ENCODE peak calls at places on chromosomes 12 and 14, in eight cellular contexts. N is HCT116, T is bronchial epithelial cell, L is HEK293T, U is glomerular endothelial cell, G is cardiac muscle cell, Q is iPS DF 19.7, H is C1 segment of cervical spinal cord. A is an unnamed sample.

GRCh38 chr14:99516156-99517045 is 35.2 kb downstream of the CCNK start:
- DNase-seq in U (no peak), N (no peak), T (no peak), H (no peak), Q (no peak), G (no peak), L (no peak), A (no peak)

GRCh38 chr12:78290606-78291345 is 460.1 kb downstream of the NAV3 start:
- DNase-seq in U (no peak), H (no peak), T (peak; percentile 85), Q (no peak), N (no peak), L (no peak), G (peak; percentile 83), A (no peak)

GRCh38 chr12:52059582-52060497 is 8.6 kb downstream of the NR4A1 start:
- DNase-seq in G (peak; percentile 27), L (no peak), U (no peak), N (peak; percentile 63), T (peak; percentile 21), Q (no peak), H (no peak), A (peak; percentile 53)

GRCh38 chr14:34693228-34693939 is 21.0 kb downstream of the CFL2 start:
- DNase-seq in H (no peak), T (peak; percentile 42), G (peak; percentile 21), N (peak; percentile 37), U (no peak), Q (peak; percentile 78), L (no peak), A (no peak)

GRCh38 chr12:2163172-2163927 is 110.6 kb downstream of the CACNA1C start:
- DNase-seq in T (no peak), Q (no peak), G (peak; percentile 98), H (peak; percentile 41), N (no peak), U (no peak), L (no peak), A (no peak)

GRCh38 chr12:85007836-85008235 is 28.2 kb downstream of the TSPAN19 start:
- DNase-seq in Q (no peak), T (peak; percentile 8), N (no peak), L (no peak), H (no peak), U (no peak), G (peak; percentile 61), A (no peak)

GRCh38 chr12:4589941-4590340 is 27.9 kb downstream of the DYRK4 start:
- DNase-seq in H (no peak), G (no peak), N (no peak), T (no peak), L (no peak), U (no peak), Q (no peak), A (no peak)

GRCh38 chr14:104515811-104516780 is 63.5 kb upstream of the C14orf180 start:
- DNase-seq in Q (no peak), H (no peak), N (no peak), U (no peak), L (no peak), G (no peak), T (no peak), A (no peak)

GRCh38 chr12:131454418-131455217 is 256.3 kb upstream of the SFSWAP start:
- DNase-seq in G (peak; percentile 13), U (no peak), H (no peak), T (no peak), Q (peak; percentile 60), N (peak; percentile 76), L (peak; percentile 82), A (peak; percentile 32)

GRCh38 chr14:105980224-105980623 is 453.8 kb downstream of the TMEM121 start:
- DNase-seq in H (no peak), T (no peak), L (no peak), U (no peak), N (no peak), Q (no peak), G (no peak), A (no peak)

GRCh38 chr12:45388545-45388944 is 172.7 kb downstream of the ANO6 start:
- DNase-seq in L (peak; percentile 33), N (peak; percentile 6), H (no peak), Q (peak; percentile 9), U (peak; percentile 20), G (peak; percentile 75), T (no peak), A (no peak)

GRCh38 chr14:103100281-103101121 is 6.0 kb downstream of the EXOC3L4 start:
- DNase-seq in H (no peak), Q (no peak), L (no peak), T (no peak), G (no peak), N (no peak), U (no peak), A (no peak)

GRCh38 chr12:80941916-80942315 is 4.2 kb upstream of the LIN7A start:
- DNase-seq in L (no peak), T (peak; percentile 71), N (no peak), G (no peak), Q (no peak), H (no peak), U (no peak), A (no peak)

GRCh38 chr12:113464852-113465719 is 6.6 kb downstream of the LHX5 start:
- DNase-seq in L (no peak), N (no peak), G (no peak), T (no peak), U (no peak), Q (no peak), H (no peak), A (no peak)

GRCh38 chr12:132146772-132147422 is 2.6 kb downstream of the NOC4L start:
- DNase-seq in N (no peak), L (no peak), G (no peak), U (no peak), H (no peak), Q (no peak), T (no peak), A (no peak)

GRCh38 chr12:88153959-88154358 is 11.9 kb downstream of the TMTC3 start:
- DNase-seq in L (no peak), G (peak; percentile 73), H (no peak), Q (no peak), U (peak; percentile 55), T (peak; percentile 35), N (peak; percentile 37), A (peak; percentile 35)

GRCh38 chr12:92597997-92598396 is 104.8 kb upstream of the PLEKHG7 start:
- DNase-seq in U (no peak), Q (no peak), G (no peak), H (no peak), L (no peak), N (no peak), T (peak; percentile 99), A (no peak)

GRCh38 chr14:32939254-32940065 is 781 bp downstream of the NPAS3 start:
- DNase-seq in N (no peak), T (no peak), U (no peak), G (peak; percentile 83), L (peak; percentile 63), Q (no peak), H (peak; percentile 51), A (peak; percentile 20)

GRCh38 chr12:51686727-51687126 is 95.7 kb downstream of the SCN8A start:
- DNase-seq in G (peak; percentile 48), U (no peak), N (no peak), Q (no peak), T (no peak), H (no peak), L (no peak), A (no peak)

GRCh38 chr12:93415723-93416464 is 25.9 kb downstream of the UBE2N start:
- DNase-seq in L (no peak), N (no peak), U (no peak), T (no peak), Q (no peak), H (no peak), G (peak; percentile 69), A (no peak)

GRCh38 chr14:55356913-55357312 is 54.7 kb downstream of the ATG14 start:
- DNase-seq in G (no peak), L (no peak), H (no peak), N (no peak), U (no peak), Q (no peak), T (peak; percentile 36), A (no peak)

GRCh38 chr12:65335021-65335714 is 56.7 kb downstream of the MSRB3 start:
- DNase-seq in H (no peak), N (peak; percentile 76), U (no peak), G (peak; percentile 95), L (no peak), T (peak; percentile 79), Q (no peak), A (no peak)

GRCh38 chr12:27693403-27693802 is 2.8 kb upstream of the REP15 start:
- DNase-seq in N (no peak), H (no peak), G (no peak), Q (no peak), T (no peak), L (no peak), U (no peak), A (no peak)

GRCh38 chr14:63938198-63939005 is 85.6 kb downstream of the SYNE2 start:
- DNase-seq in U (no peak), T (peak; percentile 80), Q (no peak), G (peak; percentile 25), N (no peak), L (no peak), H (no peak), A (no peak)

GRCh38 chr14:24429395-24430142 is at the start of the genes CBLN3 and KHNYN:
- DNase-seq in G (peak; percentile 96), H (peak; percentile 85), N (peak; percentile 74), U (no peak), L (peak; percentile 86), T (peak; percentile 75), Q (no peak), A (peak; percentile 70)

GRCh38 chr14:93961610-93962009 is 14.8 kb downstream of the ASB2 start:
- DNase-seq in T (no peak), L (no peak), Q (no peak), N (no peak), G (no peak), U (no peak), H (no peak), A (no peak)

GRCh38 chr12:4178424-4179184 is 95.0 kb upstream of the CCND2 start:
- DNase-seq in Q (no peak), L (no peak), T (peak; percentile 67), H (no peak), N (no peak), U (no peak), G (no peak), A (no peak)

GRCh38 chr12:6038160-6038559 is 86.3 kb downstream of the VWF start:
- DNase-seq in U (no peak), N (peak; percentile 91), G (peak; percentile 84), H (no peak), T (peak; percentile 78), Q (peak; percentile 94), L (peak; percentile 79), A (peak; percentile 62)

GRCh38 chr14:104680056-104680805 is 9.2 kb upstream of the INF2 start:
- DNase-seq in U (no peak), L (no peak), G (peak; percentile 75), T (peak; percentile 83), H (peak; percentile 74), Q (no peak), N (no peak), A (no peak)

GRCh38 chr12:115611477-115611876 is 666.0 kb downstream of the MED13L start:
- DNase-seq in L (no peak), H (no peak), N (no peak), T (no peak), Q (no peak), G (no peak), U (no peak), A (no peak)

GRCh38 chr12:65668981-65669695 is 155.1 kb upstream of the HMGA2 start:
- DNase-seq in T (peak; percentile 78), U (no peak), G (peak; percentile 50), N (no peak), H (no peak), Q (no peak), L (no peak), A (no peak)

GRCh38 chr14:68979722-68980552 is 835 bp upstream of the ACTN1 start:
- DNase-seq in G (no peak), N (no peak), H (no peak), T (peak; percentile 58), L (peak; percentile 43), Q (peak; percentile 67), U (no peak), A (peak; percentile 64)